ENCODE peak calls at places on chromosomes 4 and X, in ten cellular contexts. B, X, T, S, P, Q, Y, F, O and W are unnamed samples.
A peak's percentile ranks its signal among the peaks of the same experiment; 100 is the strongest.

GRCh38 chrX:70979136-70979762 is 48.4 kb upstream of the SLC7A3 start:
- DNase-seq in B (peak; percentile 51), X (peak; percentile 43), T (peak; percentile 28), S (peak; percentile 57), P (no peak), Q (no peak), Y (no peak), F (no peak), O (no peak), W (peak; percentile 71)

GRCh38 chr4:107058828-107059227 is 22.7 kb upstream of the DKK2 start:
- DNase-seq in B (no peak), X (no peak), T (no peak), S (no peak), P (no peak), Q (no peak), Y (no peak), F (no peak), O (no peak), W (peak; percentile 50)

GRCh38 chr4:128517739-128518510 is 230.3 kb upstream of the PGRMC2 start:
- DNase-seq in B (peak; percentile 98), X (peak; percentile 98), T (peak; percentile 98), S (peak; percentile 92), P (peak; percentile 74), Q (no peak), Y (peak; percentile 63), F (peak; percentile 56), O (peak; percentile 32), W (peak; percentile 99)

GRCh38 chrX:44462851-44463250 is 79.8 kb downstream of the FUNDC1 start:
- DNase-seq in B (peak; percentile 19), X (peak; percentile 51), T (peak; percentile 31), S (no peak), P (no peak), Q (no peak), Y (peak; percentile 35), F (no peak), O (no peak), W (peak; percentile 10)

GRCh38 chr4:141630854-141631253 is 5.5 kb upstream of the IL15 start:
- DNase-seq in B (no peak), X (no peak), T (no peak), S (no peak), P (no peak), Q (no peak), Y (no peak), F (no peak), O (no peak), W (no peak)

GRCh38 chrX:46770817-46771163 is 11.9 kb upstream of the SLC9A7 start:
- DNase-seq in B (peak; percentile 89), X (peak; percentile 91), T (peak; percentile 81), S (peak; percentile 82), P (no peak), Q (no peak), Y (no peak), F (no peak), O (no peak), W (peak; percentile 88)

GRCh38 chr4:105631818-105632400 is 76.6 kb downstream of the INTS12 start:
- DNase-seq in B (no peak), X (no peak), T (no peak), S (peak; percentile 4), P (no peak), Q (no peak), Y (no peak), F (no peak), O (no peak), W (no peak)

GRCh38 chr4:152729466-152729865 is 49.7 kb upstream of the TMEM154 start:
- DNase-seq in B (peak; percentile 68), X (peak; percentile 14), T (peak; percentile 58), S (no peak), P (no peak), Q (no peak), Y (no peak), F (no peak), O (no peak), W (peak; percentile 49)

GRCh38 chr4:5141802-5142201 is 90.5 kb downstream of the STK32B start:
- DNase-seq in B (no peak), X (no peak), T (no peak), S (no peak), P (no peak), Q (no peak), Y (no peak), F (no peak), O (no peak), W (no peak)

GRCh38 chr4:5144384-5144783 is 93.1 kb downstream of the STK32B start:
- DNase-seq in B (no peak), X (no peak), T (no peak), S (no peak), P (no peak), Q (no peak), Y (no peak), F (no peak), O (no peak), W (no peak)

GRCh38 chr4:5142726-5143125 is 91.4 kb downstream of the STK32B start:
- DNase-seq in B (peak; percentile 56), X (peak; percentile 25), T (no peak), S (peak; percentile 47), P (no peak), Q (no peak), Y (no peak), F (peak; percentile 16), O (no peak), W (peak; percentile 75)

GRCh38 chr4:5143940-5144339 is 92.7 kb downstream of the STK32B start:
- DNase-seq in B (peak; percentile 53), X (no peak), T (no peak), S (peak; percentile 27), P (no peak), Q (no peak), Y (no peak), F (no peak), O (no peak), W (no peak)

DNA sequence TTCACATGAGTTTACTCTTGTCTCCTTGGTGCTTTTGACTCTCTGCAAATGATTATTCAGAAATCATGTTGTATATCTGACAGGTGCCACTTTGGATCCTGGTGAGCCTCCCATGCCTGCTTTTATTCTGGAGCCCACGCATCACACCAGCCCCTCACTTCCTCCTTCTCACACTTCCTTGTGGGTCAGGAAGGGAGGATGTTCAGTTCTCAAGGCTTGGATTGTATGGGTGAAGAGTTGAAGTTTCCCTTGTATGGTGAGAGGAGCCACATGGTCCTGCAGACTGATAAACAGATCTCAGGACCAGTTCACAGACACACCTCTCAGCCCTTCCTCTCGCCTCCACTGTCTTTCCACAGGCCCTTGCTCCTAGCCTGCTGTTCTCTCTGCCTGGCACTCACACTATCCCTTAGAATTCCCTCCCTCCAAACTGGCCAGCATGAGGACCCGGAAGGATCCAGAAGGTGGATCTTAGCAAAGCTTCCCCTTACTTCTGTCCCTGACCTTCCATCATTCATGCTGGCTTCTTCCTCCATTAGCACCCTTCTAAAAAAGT is 92.1 kb downstream of the STK32B start:
- DNase-seq in B (no peak), X (no peak), T (no peak), S (no peak), P (no peak), Q (no peak), Y (no peak), F (no peak), O (no peak), W (no peak)
- H3K4me3 ChIP-seq in B (no peak overlapping the region), X (no peak overlapping the region), T (no peak overlapping the region), S (no peak overlapping the region), P (no peak overlapping the region), Q (no peak overlapping the region), Y (no peak overlapping the region), F (no peak overlapping the region), O (no peak overlapping the region), W (no peak overlapping the region)

GRCh38 chr4:85610450-85610849 is 135.5 kb downstream of the ARHGAP24 start:
- DNase-seq in B (no peak), X (no peak), T (no peak), S (no peak), P (peak; percentile 80), Q (no peak), Y (no peak), F (no peak), O (no peak), W (no peak)

GRCh38 chr4:85611661-85612060 is 136.7 kb downstream of the ARHGAP24 start:
- DNase-seq in B (no peak), X (no peak), T (no peak), S (no peak), P (no peak), Q (no peak), Y (no peak), F (no peak), O (no peak), W (no peak)

GRCh38 chr4:85617202-85617601 is 142.3 kb downstream of the ARHGAP24 start:
- DNase-seq in B (no peak), X (no peak), T (no peak), S (no peak), P (no peak), Q (no peak), Y (no peak), F (no peak), O (no peak), W (no peak)

GRCh38 chr4:85613901-85614300 is 139.0 kb downstream of the ARHGAP24 start:
- DNase-seq in B (no peak), X (no peak), T (no peak), S (no peak), P (no peak), Q (no peak), Y (no peak), F (no peak), O (no peak), W (no peak)
- H3K4me3 ChIP-seq in B (no peak overlapping the region), X (no peak overlapping the region), T (no peak overlapping the region), S (no peak overlapping the region), P (no peak overlapping the region), Q (no peak overlapping the region), Y (no peak overlapping the region), F (no peak overlapping the region), O (no peak overlapping the region), W (no peak overlapping the region)

GRCh38 chrX:153945956-153946909 is 1.8 kb upstream of the RENBP start:
- DNase-seq in B (no peak), X (no peak), T (no peak), S (no peak), P (no peak), Q (no peak), Y (no peak), F (no peak), O (no peak), W (no peak)

GRCh38 chrX:153941331-153942252 is 2.9 kb downstream of the RENBP start:
- DNase-seq in B (no peak), X (no peak), T (no peak), S (no peak), P (no peak), Q (no peak), Y (no peak), F (no peak), O (no peak), W (no peak)

GRCh38 chrX:153946910-153947769 is 2.7 kb upstream of the RENBP start:
- DNase-seq in B (peak; percentile 68), X (peak; percentile 47), T (peak; percentile 54), S (peak; percentile 82), P (peak; percentile 72), Q (peak; percentile 75), Y (peak; percentile 82), F (peak; percentile 67), O (peak; percentile 84), W (peak; percentile 83)

GRCh38 chrX:153944140-153944799 is at the start of gene RENBP:
- DNase-seq in B (no peak), X (no peak), T (no peak), S (no peak), P (no peak), Q (no peak), Y (peak; percentile 78), F (no peak), O (no peak), W (no peak)

GRCh38 chrX:153944800-153945150 is 332 bp upstream of the RENBP start:
- DNase-seq in B (no peak), X (no peak), T (no peak), S (no peak), P (no peak), Q (no peak), Y (no peak), F (no peak), O (no peak), W (no peak)
- H3K4me3 ChIP-seq in B (no peak overlapping the region), X (no peak overlapping the region), T (no peak overlapping the region), S (no peak overlapping the region), P (no peak overlapping the region), Q (no peak overlapping the region), Y (peak overlapping the region; percentile 27), F (no peak overlapping the region), O (peak overlapping the region; percentile 22), W (no peak overlapping the region)

DNA sequence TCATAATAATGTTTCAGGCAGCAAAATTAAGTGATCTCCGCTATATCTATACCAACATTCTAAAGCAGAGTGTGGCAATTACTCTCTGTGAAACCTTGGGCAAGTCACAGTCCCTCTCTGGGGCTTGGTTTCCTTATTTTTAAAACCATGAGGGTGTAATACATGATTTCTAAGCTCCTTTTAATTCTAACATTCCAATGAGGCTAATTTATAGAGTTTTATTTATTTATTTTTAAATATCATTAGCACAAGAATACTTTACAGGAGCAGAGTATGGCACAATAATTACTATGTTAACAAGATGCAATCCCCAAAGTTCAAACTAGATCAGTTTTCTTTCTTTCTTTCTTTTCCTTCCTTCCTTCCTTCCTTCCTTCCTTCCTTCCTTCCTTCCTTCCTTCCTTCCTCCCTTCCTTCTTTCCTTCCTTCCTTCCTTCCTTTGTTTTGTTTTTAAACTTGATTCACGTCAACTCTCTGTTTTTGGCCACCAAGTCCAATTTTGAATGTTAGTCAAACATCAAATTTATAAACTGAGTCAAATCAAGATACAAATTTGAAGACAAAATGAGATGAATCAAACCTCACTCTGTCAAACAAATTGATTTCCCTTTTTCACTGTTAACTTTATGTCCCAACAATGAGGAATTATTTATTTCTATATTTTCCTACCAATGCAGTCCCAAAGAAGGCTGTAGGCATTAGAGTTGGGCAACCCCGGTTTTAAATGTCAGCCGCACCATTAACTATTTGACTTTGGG is 50.2 kb upstream of the GPR174 start:
- DNase-seq in B (no peak), X (no peak), T (no peak), S (no peak), P (no peak), Q (no peak), Y (no peak), F (no peak), O (no peak), W (no peak)
- H3K4me3 ChIP-seq in B (no peak overlapping the region), X (no peak overlapping the region), T (no peak overlapping the region), S (no peak overlapping the region), P (no peak overlapping the region), Q (no peak overlapping the region), Y (no peak overlapping the region), F (no peak overlapping the region), O (no peak overlapping the region), W (no peak overlapping the region)